ENCODE peak calls at places on chromosomes 12 and 14, in six cellular contexts. K, Y, E, T, N and F are unnamed samples.

GRCh38 chr12:126064028-126064427 is 998.8 kb downstream of the AACS start:
- DNase-seq in E (no peak), K (no peak), T (no peak), Y (no peak), N (no peak), F (no peak)

GRCh38 chr12:115857160-115857920 is 420.2 kb downstream of the MED13L start:
- DNase-seq in K (no peak), Y (no peak), N (no peak), E (no peak), T (no peak), F (no peak)

GRCh38 chr14:104768437-104769323 is 15.7 kb downstream of the SIVA1 start:
- DNase-seq in K (peak; percentile 98), Y (peak; percentile 85), T (peak; percentile 86), N (peak; percentile 91), E (peak; percentile 93), F (peak; percentile 71)

GRCh38 chr14:102363182-102363952 is 626 bp downstream of the TECPR2 start:
- DNase-seq in E (no peak), N (no peak), T (peak; percentile 78), Y (no peak), K (peak; percentile 89), F (peak; percentile 16)

GRCh38 chr12:58285551-58285950 is 344.2 kb downstream of the ATP23 start:
- DNase-seq in N (no peak), K (no peak), Y (no peak), E (no peak), T (no peak), F (no peak)

GRCh38 chr14:100051543-100051942 is 13.7 kb upstream of the EVL start:
- DNase-seq in E (no peak), T (peak; percentile 59), Y (no peak), K (no peak), N (no peak), F (no peak)

GRCh38 chr12:115571446-115571845 is 706.0 kb downstream of the MED13L start:
- DNase-seq in N (no peak), K (no peak), T (no peak), Y (no peak), E (no peak), F (no peak)

GRCh38 chr14:80378084-80378483 is 166.8 kb upstream of the DIO2 start:
- DNase-seq in T (no peak), K (no peak), E (no peak), N (no peak), Y (no peak), F (no peak)

GRCh38 chr12:122948605-122949004 is 17.7 kb downstream of the ABCB9 start:
- DNase-seq in K (no peak), N (no peak), T (no peak), Y (no peak), E (no peak), F (no peak)

GRCh38 chr14:58963873-58964597 is 224.4 kb upstream of the DAAM1 start:
- DNase-seq in T (peak; percentile 78), Y (no peak), E (no peak), K (no peak), N (no peak), F (no peak)

GRCh38 chr12:95593266-95593871 is 42.1 kb upstream of the USP44 start:
- DNase-seq in N (no peak), Y (no peak), K (no peak), E (no peak), T (no peak), F (no peak)